ENCODE peak calls at places on chromosomes 11 and 22, in five cellular contexts. V is foreskin fibroblast, E is DND-41, B is IMR-90, X is skeletal muscle cell. D is an unnamed sample.

GRCh38 chr22:25488244-25489020 is 76.0 kb upstream of the GRK3 start:
- DNase-seq in V (peak), E (no peak), B (peak), X (peak), D (peak)

GRCh38 chr11:45638051-45638450 is 27.4 kb downstream of the CHST1 start:
- DNase-seq in V (no peak), E (no peak), B (no peak), X (no peak), D (no peak)

GRCh38 chr11:95325777-95326258 is 94.8 kb upstream of the SESN3 start:
- DNase-seq in V (no peak), E (no peak), B (no peak), X (no peak), D (no peak)

GRCh38 chr22:46214149-46214548 is 35.9 kb downstream of the CDPF1 start:
- DNase-seq in V (no peak), E (no peak), B (no peak), X (no peak), D (no peak)

GRCh38 chr22:46196268-46196667 is 45.9 kb downstream of the PPARA start:
- DNase-seq in V (no peak), E (no peak), B (no peak), X (no peak), D (no peak)

GRCh38 chr11:116581349-116581748 is 191.4 kb downstream of the BUD13 start:
- DNase-seq in V (no peak), E (no peak), B (no peak), X (no peak), D (no peak)

GRCh38 chr11:71267807-71268421 is 15.5 kb upstream of the SHANK2 start:
- DNase-seq in V (no peak), E (no peak), B (no peak), X (no peak), D (no peak)

GRCh38 chr11:31802609-31802989 is 8.5 kb downstream of the PAX6 start:
- DNase-seq in V (no peak), E (no peak), B (no peak), X (no peak), D (no peak)

DNA sequence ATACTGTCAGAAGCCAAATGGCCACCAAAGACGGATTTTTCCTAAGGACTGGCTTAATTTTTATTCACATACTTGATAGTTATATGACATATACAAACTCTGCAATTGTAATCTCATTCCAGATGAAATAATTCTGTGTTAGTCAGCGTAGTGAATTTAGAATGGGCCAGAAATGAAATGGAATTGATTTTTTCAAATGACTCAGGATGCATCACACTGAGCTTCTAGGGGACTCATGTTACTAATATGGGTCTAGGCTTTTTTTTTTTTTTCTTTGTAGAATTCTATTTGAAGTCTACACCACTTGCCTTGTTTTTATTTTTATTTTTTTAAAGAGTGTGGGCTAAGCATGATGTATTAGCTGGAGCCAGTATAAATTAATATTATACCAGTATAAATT is 62.7 kb downstream of the SPECC1L start:
- DNase-seq in V (peak), E (no peak), B (peak), X (no peak), D (no peak)
- H3K4me3 ChIP-seq in V (no peak), E (no peak), B (no peak), X (no peak), D (no peak)

GRCh38 chr22:20656902-20657836 is 116.7 kb upstream of the SERPIND1 start:
- DNase-seq in V (no peak), E (no peak), B (peak), X (no peak), D (no peak)
- H3K4me3 ChIP-seq in V (no peak), E (no peak), B (no peak), X (no peak), D (no peak)

DNA sequence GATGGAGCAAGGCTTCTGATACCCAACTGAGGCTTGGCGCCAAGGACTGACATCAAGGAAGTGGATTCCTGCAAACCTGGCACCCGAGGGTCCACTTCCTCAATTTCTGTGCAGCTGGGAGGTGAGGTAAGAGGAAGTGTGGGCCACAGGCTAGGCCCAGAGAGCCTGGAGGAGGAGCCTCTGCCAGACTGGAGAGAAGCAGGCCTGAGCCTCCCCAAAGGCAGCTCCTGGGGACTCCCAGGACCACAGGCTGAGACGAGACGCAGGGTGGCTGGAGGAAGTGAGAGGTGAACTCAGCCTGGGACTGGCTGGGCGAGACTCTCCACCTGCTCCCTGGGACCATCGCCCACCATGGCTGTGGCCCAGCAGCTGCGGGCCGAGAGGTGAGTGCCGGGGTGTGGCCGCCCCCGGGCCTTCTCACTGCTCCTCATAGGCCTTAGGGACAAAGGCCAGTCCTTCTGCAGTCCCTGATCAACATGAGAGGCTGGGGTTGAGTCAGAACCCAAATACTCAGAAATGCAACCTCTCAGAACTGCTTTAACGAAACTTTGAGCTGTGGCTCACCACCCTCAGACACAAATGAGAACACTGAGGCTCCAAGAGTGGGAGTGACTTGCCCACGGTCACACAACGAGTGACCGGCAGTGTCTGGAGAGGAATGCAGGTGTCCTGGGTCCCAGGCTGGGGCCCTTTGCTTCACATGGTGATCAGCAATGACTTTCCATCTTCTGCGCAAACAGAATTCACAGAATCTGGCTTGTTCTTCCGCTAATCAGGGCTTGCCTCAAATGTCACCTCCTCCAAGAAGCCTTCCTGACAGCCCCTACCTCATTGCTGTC is at the start of gene NCF4:
- DNase-seq in V (no peak), E (peak), B (no peak), X (no peak), D (peak)
- H3K4me3 ChIP-seq in V (no peak), E (no peak), B (no peak), X (no peak), D (peak)

GRCh38 chr11:69667619-69668604 is 7.2 kb downstream of the LTO1 start:
- DNase-seq in V (no peak), E (no peak), B (no peak), X (no peak), D (no peak)

GRCh38 chr11:69671734-69672465 is 3.3 kb downstream of the LTO1 start:
- DNase-seq in V (no peak), E (no peak), B (no peak), X (no peak), D (no peak)

GRCh38 chr11:69666752-69667536 is 8.2 kb downstream of the LTO1 start:
- DNase-seq in V (no peak), E (no peak), B (no peak), X (no peak), D (no peak)

GRCh38 chr11:69669486-69669885 is 5.7 kb downstream of the LTO1 start:
- DNase-seq in V (no peak), E (no peak), B (no peak), X (no peak), D (no peak)

DNA sequence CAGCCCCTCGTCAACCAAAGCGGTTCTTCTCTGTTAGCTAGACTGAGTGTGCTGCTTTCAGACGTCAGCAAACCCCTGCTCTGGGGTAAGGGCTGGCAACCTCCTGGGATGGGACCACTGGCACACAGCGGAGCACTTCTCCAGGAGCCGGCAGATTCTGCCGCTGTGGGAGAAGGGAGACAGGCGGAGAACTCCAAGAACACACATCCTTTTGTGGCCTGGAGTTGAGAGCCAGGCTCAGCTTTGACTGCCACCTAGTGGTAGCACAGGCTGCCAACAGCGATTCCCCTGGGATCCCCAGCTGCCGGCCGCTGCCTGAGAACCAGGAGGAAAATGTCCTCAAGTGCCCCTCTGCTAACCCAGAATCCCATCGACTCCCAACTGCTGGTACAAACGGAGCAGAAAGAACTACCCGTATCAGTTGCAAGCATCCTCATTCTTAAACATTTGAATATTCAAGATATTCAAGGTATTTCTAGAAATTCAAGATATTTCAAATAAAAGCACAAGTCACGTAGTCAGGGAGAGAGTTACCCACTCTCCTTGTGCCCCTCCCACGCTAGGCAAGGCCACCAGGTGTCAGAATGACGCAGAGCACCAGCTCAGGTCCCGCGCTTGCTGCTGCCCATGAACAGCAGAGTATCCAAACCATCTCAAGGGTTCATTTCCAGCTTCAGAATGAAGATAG is 4.9 kb downstream of the LTO1 start:
- DNase-seq in V (peak), E (peak), B (peak), X (peak), D (peak)
- H3K4me3 ChIP-seq in V (no peak), E (no peak), B (no peak), X (no peak), D (no peak)

GRCh38 chr11:68900835-68901381 is 2.7 kb downstream of the MRPL21 start:
- DNase-seq in V (no peak), E (no peak), B (no peak), X (no peak), D (no peak)

GRCh38 chr11:68905421-68906360 is 2.0 kb downstream of the IGHMBP2 start:
- DNase-seq in V (no peak), E (no peak), B (no peak), X (no peak), D (no peak)

GRCh38 chr11:68903288-68903630 is 373 bp downstream of the MRPL21 start:
- DNase-seq in V (no peak), E (no peak), B (no peak), X (no peak), D (no peak)

GRCh38 chr11:68903631-68904457 is at the start of the genes IGHMBP2 and MRPL21:
- DNase-seq in V (peak), E (peak), B (peak), X (peak), D (peak)

GRCh38 chr11:68904458-68904847 is 762 bp downstream of the IGHMBP2 start:
- DNase-seq in V (no peak), E (peak), B (no peak), X (no peak), D (no peak)
- H3K4me3 ChIP-seq in V (peak), E (peak), B (peak), X (peak), D (peak)

GRCh38 chr11:8684600-8685290 is 2.2 kb downstream of the RPL27A start:
- DNase-seq in V (no peak), E (no peak), B (no peak), X (no peak), D (no peak)

GRCh38 chr11:8686325-8686724 is 3.7 kb downstream of the RPL27A start:
- DNase-seq in V (no peak), E (no peak), B (no peak), X (no peak), D (no peak)

GRCh38 chr11:8683115-8683807 is 669 bp downstream of the RPL27A start:
- DNase-seq in V (no peak), E (no peak), B (no peak), X (no peak), D (no peak)

GRCh38 chr11:8685306-8685705 is 2.7 kb downstream of the RPL27A start:
- DNase-seq in V (no peak), E (no peak), B (no peak), X (no peak), D (no peak)

DNA sequence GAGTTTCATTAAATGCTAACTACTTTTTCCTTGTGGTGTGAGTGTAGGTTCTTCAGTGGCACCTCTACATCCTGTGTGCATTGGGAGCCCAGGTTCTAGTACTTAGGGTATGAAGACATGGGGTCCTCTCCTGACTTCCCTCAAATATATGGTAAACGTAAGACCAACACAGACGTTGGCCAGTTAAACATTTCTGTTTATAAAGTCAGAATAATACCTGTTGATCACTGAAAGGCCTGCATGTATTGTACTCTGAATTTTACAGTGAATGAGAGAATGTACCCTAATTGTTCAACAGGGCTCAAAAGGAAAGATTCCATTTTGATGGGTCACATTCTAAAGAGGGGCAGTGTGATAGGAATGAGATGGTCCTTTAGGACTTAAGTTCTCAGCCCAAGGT is 3.2 kb downstream of the RPL27A start:
- DNase-seq in V (no peak), E (no peak), B (no peak), X (no peak), D (no peak)
- H3K4me3 ChIP-seq in V (no peak), E (no peak), B (no peak), X (no peak), D (no peak)

DNA sequence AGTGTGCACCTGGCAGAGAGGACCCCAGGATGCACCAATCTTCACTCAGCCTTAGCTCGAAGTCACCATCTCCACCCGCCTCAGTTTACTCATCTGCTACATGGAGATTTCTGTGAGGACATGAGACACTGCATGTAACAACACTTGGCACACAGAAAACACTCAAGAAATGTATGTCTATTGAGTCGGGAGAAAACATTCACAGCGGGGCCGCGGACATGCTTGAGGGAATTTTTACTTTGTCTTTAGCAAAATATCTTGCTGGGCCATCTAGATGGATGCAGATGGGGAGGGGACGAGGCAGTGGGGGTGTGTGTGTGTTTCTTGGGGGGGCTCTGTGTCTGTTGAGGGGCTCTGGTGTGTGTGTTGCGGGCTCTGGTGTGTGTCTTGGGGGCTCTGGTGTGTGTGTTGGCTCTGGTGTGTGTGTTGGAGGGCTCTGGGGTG is 28.4 kb upstream of the RFPL3 start:
- DNase-seq in V (no peak), E (no peak), B (no peak), X (no peak), D (no peak)
- H3K4me3 ChIP-seq in V (no peak), E (no peak), B (no peak), X (no peak), D (no peak)

GRCh38 chr22:35914665-35915476 is 113.8 kb downstream of the RBFOX2 start:
- DNase-seq in V (peak), E (no peak), B (peak), X (peak), D (peak)
- H3K4me3 ChIP-seq in V (peak), E (no peak), B (peak), X (peak), D (peak)

DNA sequence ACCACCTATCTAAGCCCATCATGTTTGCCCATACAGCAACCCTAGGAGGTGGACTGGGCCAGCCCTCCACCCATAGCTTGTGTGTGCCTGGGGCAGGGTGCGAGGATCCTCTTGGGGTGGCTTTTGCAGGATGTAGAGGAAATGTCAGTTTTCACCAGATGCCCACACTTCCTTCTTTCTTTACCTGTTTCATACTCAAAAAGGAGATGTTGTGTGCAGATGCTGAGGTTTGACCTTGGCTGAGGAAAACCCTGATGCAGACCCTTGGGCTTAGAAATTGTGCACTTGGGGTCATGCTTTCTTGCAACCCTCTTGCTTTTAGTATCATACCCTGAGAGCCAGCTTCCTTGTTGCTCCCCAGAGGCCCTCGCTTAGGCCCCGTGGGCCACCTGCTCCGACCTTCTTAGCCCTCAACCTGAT is 2.2 kb downstream of the HTR3A start:
- DNase-seq in V (no peak), E (no peak), B (no peak), X (no peak), D (no peak)
- H3K4me3 ChIP-seq in V (no peak), E (no peak), B (no peak), X (no peak), D (no peak)

GRCh38 chr11:12767022-12767421 is 92.8 kb downstream of the TEAD1 start:
- DNase-seq in V (peak), E (no peak), B (no peak), X (no peak), D (no peak)

GRCh38 chr11:12762283-12762682 is 88.1 kb downstream of the TEAD1 start:
- DNase-seq in V (no peak), E (no peak), B (no peak), X (no peak), D (no peak)

GRCh38 chr11:12765428-12765827 is 91.2 kb downstream of the TEAD1 start:
- DNase-seq in V (peak), E (peak), B (peak), X (no peak), D (no peak)

GRCh38 chr11:12762696-12763324 is 88.6 kb downstream of the TEAD1 start:
- DNase-seq in V (no peak), E (no peak), B (no peak), X (no peak), D (no peak)

GRCh38 chr11:12764187-12764914 is 90.1 kb downstream of the TEAD1 start:
- DNase-seq in V (no peak), E (no peak), B (no peak), X (no peak), D (no peak)
- H3K4me3 ChIP-seq in V (no peak), E (no peak), B (no peak), X (no peak), D (no peak)